ENCODE peak calls at places on chromosomes 16 and 17, in six cellular contexts. One of them, this sample, is unnamed.

GRCh38 chr16:14369734-14370598 is 260.1 kb downstream of the PARN start:
- DNase-seq in A549: no peak
- DNase-seq in ovary: peak; percentile 84
- DNase-seq in transverse colon: no peak
- DNase-seq in stomach: no peak
- DNase-seq in suprapubic skin: no peak
- DNase-seq in this sample: no peak

GRCh38 chr17:73591278-73592078 is 52.8 kb downstream of the SDK2 start:
- DNase-seq in A549: no peak
- DNase-seq in ovary: no peak
- DNase-seq in transverse colon: peak; percentile 21
- DNase-seq in stomach: no peak
- DNase-seq in suprapubic skin: no peak
- DNase-seq in this sample: no peak

GRCh38 chr16:89922477-89922883 is 662 bp upstream of the TUBB3 start:
- DNase-seq in A549: peak; percentile 83
- DNase-seq in ovary: peak; percentile 80
- DNase-seq in transverse colon: peak; percentile 66
- DNase-seq in stomach: peak; percentile 50
- DNase-seq in suprapubic skin: no peak
- DNase-seq in this sample: peak; percentile 53

GRCh38 chr17:72136692-72137550 is 16.1 kb downstream of the SOX9 start:
- DNase-seq in A549: peak; percentile 44
- DNase-seq in ovary: no peak
- DNase-seq in transverse colon: no peak
- DNase-seq in stomach: no peak
- DNase-seq in suprapubic skin: no peak
- DNase-seq in this sample: no peak

GRCh38 chr16:83992624-83993023 is 24.6 kb downstream of the NECAB2 start:
- DNase-seq in A549: no peak
- DNase-seq in ovary: no peak
- DNase-seq in transverse colon: no peak
- DNase-seq in stomach: no peak
- DNase-seq in suprapubic skin: no peak
- DNase-seq in this sample: peak; percentile 25

GRCh38 chr16:48053346-48053745 is 102.4 kb downstream of the ABCC12 start:
- DNase-seq in A549: no peak
- DNase-seq in ovary: peak; percentile 65
- DNase-seq in transverse colon: no peak
- DNase-seq in stomach: no peak
- DNase-seq in suprapubic skin: no peak
- DNase-seq in this sample: no peak

GRCh38 chr16:70529051-70529777 is 5.6 kb downstream of the SF3B3 start:
- DNase-seq in A549: peak; percentile 62
- DNase-seq in ovary: no peak
- DNase-seq in transverse colon: no peak
- DNase-seq in stomach: no peak
- DNase-seq in suprapubic skin: no peak
- DNase-seq in this sample: no peak

GRCh38 chr16:71259086-71259485 is 28.6 kb upstream of the HYDIN start:
- DNase-seq in A549: no peak
- DNase-seq in ovary: no peak
- DNase-seq in transverse colon: no peak
- DNase-seq in stomach: no peak
- DNase-seq in suprapubic skin: no peak
- DNase-seq in this sample: no peak

GRCh38 chr17:59287887-59288286 is 43.6 kb upstream of the YPEL2 start:
- DNase-seq in A549: no peak
- DNase-seq in ovary: no peak
- DNase-seq in transverse colon: no peak
- DNase-seq in stomach: no peak
- DNase-seq in suprapubic skin: no peak
- DNase-seq in this sample: no peak

GRCh38 chr17:66570353-66571195 is 264.3 kb upstream of the CACNG5 start:
- DNase-seq in A549: no peak
- DNase-seq in ovary: no peak
- DNase-seq in transverse colon: no peak
- DNase-seq in stomach: no peak
- DNase-seq in suprapubic skin: peak; percentile 32
- DNase-seq in this sample: no peak

DNA sequence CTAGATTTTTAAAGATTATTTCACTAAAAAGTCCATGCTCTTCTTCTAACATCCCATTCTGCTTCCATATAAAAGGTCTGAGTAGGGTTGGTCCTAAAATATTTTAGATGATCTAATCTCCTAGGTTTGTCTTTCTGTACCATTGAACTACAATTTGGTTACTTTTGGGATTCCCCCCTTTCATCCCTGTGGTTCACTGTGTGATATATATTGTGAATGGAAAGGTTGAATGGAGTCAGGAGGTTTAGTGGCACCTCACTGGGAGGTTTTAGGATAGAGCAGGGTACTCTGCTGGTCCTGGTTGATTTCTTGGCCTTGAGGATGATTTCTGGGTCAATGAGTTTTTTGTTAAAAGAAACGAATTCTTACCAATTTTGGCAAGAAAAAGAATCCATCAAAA is 29.5 kb downstream of the MAP2K6 start:
- DNase-seq in A549: no peak
- DNase-seq in ovary: no peak
- DNase-seq in transverse colon: no peak
- DNase-seq in stomach: no peak
- DNase-seq in suprapubic skin: no peak
- DNase-seq in this sample: no peak
- TF ChIP-seq CTCF in A549: no peak
- TF ChIP-seq CTCF in ovary: no peak
- TF ChIP-seq CTCF in transverse colon: no peak
- TF ChIP-seq CTCF in stomach: no peak
- TF ChIP-seq CTCF in suprapubic skin: no peak
- TF ChIP-seq CTCF in this sample: no peak

GRCh38 chr17:35002876-35003551 is 22.7 kb downstream of the LIG3 start:
- DNase-seq in A549: no peak
- DNase-seq in ovary: no peak
- DNase-seq in transverse colon: no peak
- DNase-seq in stomach: peak; percentile 77
- DNase-seq in suprapubic skin: no peak
- DNase-seq in this sample: no peak
- H3K27ac ChIP-seq in A549: no peak overlapping the region
- H3K27ac ChIP-seq in ovary: no peak overlapping the region
- H3K27ac ChIP-seq in transverse colon: no peak overlapping the region
- H3K27ac ChIP-seq in stomach: peak overlapping the region; percentile 52
- H3K27ac ChIP-seq in suprapubic skin: no peak overlapping the region
- H3K27ac ChIP-seq in this sample: no peak overlapping the region

GRCh38 chr16:53504665-53505064 is 1.7 kb upstream of the AKTIP start:
- DNase-seq in A549: no peak
- DNase-seq in ovary: no peak
- DNase-seq in transverse colon: no peak
- DNase-seq in stomach: no peak
- DNase-seq in suprapubic skin: no peak
- DNase-seq in this sample: no peak

GRCh38 chr16:53504161-53504663 is 1.2 kb upstream of the AKTIP start:
- DNase-seq in A549: no peak
- DNase-seq in ovary: peak; percentile 69
- DNase-seq in transverse colon: peak; percentile 43
- DNase-seq in stomach: peak; percentile 36
- DNase-seq in suprapubic skin: no peak
- DNase-seq in this sample: peak; percentile 48

GRCh38 chr16:53501216-53501859 is 1.7 kb downstream of the AKTIP start:
- DNase-seq in A549: no peak
- DNase-seq in ovary: no peak
- DNase-seq in transverse colon: no peak
- DNase-seq in stomach: no peak
- DNase-seq in suprapubic skin: no peak
- DNase-seq in this sample: no peak

GRCh38 chr16:53502331-53503269 is at the start of gene AKTIP:
- DNase-seq in A549: no peak
- DNase-seq in ovary: no peak
- DNase-seq in transverse colon: peak; percentile 62
- DNase-seq in stomach: peak; percentile 79
- DNase-seq in suprapubic skin: peak; percentile 86
- DNase-seq in this sample: no peak

GRCh38 chr16:53503270-53503911 is 382 bp upstream of the AKTIP start:
- DNase-seq in A549: peak; percentile 95
- DNase-seq in ovary: peak; percentile 100
- DNase-seq in transverse colon: peak; percentile 100
- DNase-seq in stomach: peak; percentile 100
- DNase-seq in suprapubic skin: peak; percentile 100
- DNase-seq in this sample: peak; percentile 100
- TF ChIP-seq EP300 in A549: no peak
- TF ChIP-seq EP300 in ovary: peak; percentile 79
- TF ChIP-seq EP300 in transverse colon: peak; percentile 12
- TF ChIP-seq EP300 in stomach: peak; percentile 17
- TF ChIP-seq EP300 in suprapubic skin: no peak
- TF ChIP-seq EP300 in this sample: peak; percentile 74

DNA sequence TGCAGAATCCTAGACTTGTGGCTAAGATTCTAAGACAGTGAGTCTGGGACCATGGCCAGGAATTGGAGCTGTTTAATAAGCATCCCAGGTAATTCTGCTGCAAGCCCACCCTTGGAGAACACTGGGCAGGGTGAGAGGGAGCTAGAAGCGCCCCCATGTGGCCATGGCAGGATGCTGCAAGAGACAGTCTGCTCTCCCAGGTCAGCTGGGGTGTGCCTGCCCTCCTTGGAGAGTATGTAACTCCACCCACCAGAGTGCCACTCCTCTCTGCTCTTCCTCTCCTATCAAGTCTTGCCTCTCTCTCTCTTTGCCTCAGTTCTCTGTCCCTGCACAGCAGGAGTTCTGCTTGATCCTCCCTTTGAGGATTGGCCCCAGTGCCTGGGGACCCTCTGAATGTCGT is 14.9 kb downstream of the RCVRN start:
- DNase-seq in A549: peak; percentile 52
- DNase-seq in ovary: no peak
- DNase-seq in transverse colon: no peak
- DNase-seq in stomach: no peak
- DNase-seq in suprapubic skin: no peak
- DNase-seq in this sample: no peak
- TF ChIP-seq CTCF in A549: peak; percentile 49
- TF ChIP-seq CTCF in ovary: no peak
- TF ChIP-seq CTCF in transverse colon: no peak
- TF ChIP-seq CTCF in stomach: no peak
- TF ChIP-seq CTCF in suprapubic skin: peak; percentile 16
- TF ChIP-seq CTCF in this sample: no peak

DNA sequence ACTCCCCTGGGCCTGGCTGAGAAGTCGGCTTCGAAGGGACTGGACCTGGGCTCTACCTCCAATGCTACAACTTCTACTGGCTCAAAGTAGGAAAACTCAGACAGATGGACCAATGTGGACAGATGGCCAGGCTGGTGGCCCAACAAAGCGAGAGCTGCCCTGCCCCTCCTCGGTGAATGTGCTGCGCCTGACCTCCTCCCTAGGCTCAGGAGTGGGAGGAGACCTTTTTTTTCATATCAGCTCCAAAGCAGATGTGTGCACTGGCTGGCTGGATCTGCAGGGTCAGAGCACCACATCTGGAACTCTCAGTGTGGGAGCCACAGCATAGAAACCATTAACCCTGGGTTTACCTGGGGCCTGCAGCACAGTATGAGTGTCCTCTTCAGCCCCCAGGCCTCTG is 20.8 kb downstream of the ATP6V0D1 start:
- DNase-seq in A549: no peak
- DNase-seq in ovary: no peak
- DNase-seq in transverse colon: no peak
- DNase-seq in stomach: no peak
- DNase-seq in suprapubic skin: no peak
- DNase-seq in this sample: no peak
- H3K27ac ChIP-seq in A549: no peak overlapping the region
- H3K27ac ChIP-seq in ovary: peak overlapping the region; percentile 76
- H3K27ac ChIP-seq in transverse colon: peak overlapping the region; percentile 94
- H3K27ac ChIP-seq in stomach: peak overlapping the region; percentile 69
- H3K27ac ChIP-seq in suprapubic skin: peak overlapping the region; percentile 86
- H3K27ac ChIP-seq in this sample: peak overlapping the region; percentile 81

GRCh38 chr16:27430923-27431484 is 29.0 kb downstream of the IL21R start:
- DNase-seq in A549: no peak
- DNase-seq in ovary: peak; percentile 8
- DNase-seq in transverse colon: no peak
- DNase-seq in stomach: peak; percentile 13
- DNase-seq in suprapubic skin: peak; percentile 52
- DNase-seq in this sample: no peak
- TF ChIP-seq EP300 in A549: no peak
- TF ChIP-seq EP300 in ovary: no peak
- TF ChIP-seq EP300 in transverse colon: no peak
- TF ChIP-seq EP300 in stomach: no peak
- TF ChIP-seq EP300 in suprapubic skin: no peak
- TF ChIP-seq EP300 in this sample: no peak

DNA sequence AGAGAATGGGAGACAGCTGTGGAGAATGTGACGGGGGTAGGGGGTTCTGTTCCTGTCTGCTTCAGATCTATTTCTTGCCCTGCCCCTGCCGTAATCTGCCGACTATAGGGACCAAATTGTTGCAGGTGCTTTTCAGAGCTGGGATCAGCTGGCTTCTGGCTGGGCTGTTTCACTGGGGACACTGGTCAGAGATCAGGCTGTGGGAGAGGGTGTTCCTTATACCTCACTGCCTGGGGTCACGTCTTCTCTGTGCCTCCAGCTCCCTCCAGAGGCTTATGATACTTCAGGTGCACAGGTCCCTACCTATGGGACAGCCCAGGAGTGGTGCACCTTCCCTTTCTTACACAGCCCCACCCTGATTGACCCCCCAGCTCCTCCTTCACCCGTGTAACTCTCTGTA is 514.9 kb upstream of the GOT2 start:
- DNase-seq in A549: no peak
- DNase-seq in ovary: no peak
- DNase-seq in transverse colon: no peak
- DNase-seq in stomach: no peak
- DNase-seq in suprapubic skin: no peak
- DNase-seq in this sample: no peak
- TF ChIP-seq CTCF in A549: no peak
- TF ChIP-seq CTCF in ovary: no peak
- TF ChIP-seq CTCF in transverse colon: no peak
- TF ChIP-seq CTCF in stomach: peak; percentile 6
- TF ChIP-seq CTCF in suprapubic skin: no peak
- TF ChIP-seq CTCF in this sample: no peak